ENCODE peak calls at places on chromosomes 5 and 9, in eight cellular contexts. R, B, Z, U, M, L, C and D are unnamed samples.

GRCh38 chr9:95134457-95134881 is 183.0 kb downstream of the FANCC start:
- DNase-seq in R (no peak), B (no peak), Z (no peak), U (no peak), M (no peak), L (no peak), C (no peak), D (no peak)

GRCh38 chr5:108143581-108143980 is 238.3 kb downstream of the FBXL17 start:
- DNase-seq in R (no peak), B (no peak), Z (no peak), U (no peak), M (no peak), L (no peak), C (peak; percentile 16), D (no peak)

GRCh38 chr9:72898784-72899733 is 53.8 kb downstream of the ALDH1A1 start:
- DNase-seq in R (no peak), B (no peak), Z (no peak), U (no peak), M (no peak), L (no peak), C (no peak), D (no peak)

GRCh38 chr5:10652151-10652550 is 88.3 kb downstream of the ANKRD33B start:
- DNase-seq in R (peak; percentile 55), B (no peak), Z (no peak), U (no peak), M (no peak), L (no peak), C (no peak), D (no peak)

GRCh38 chr5:58114324-58114723 is 345.6 kb downstream of the PLK2 start:
- DNase-seq in R (no peak), B (no peak), Z (no peak), U (no peak), M (no peak), L (no peak), C (peak; percentile 19), D (no peak)

GRCh38 chr5:128493657-128494329 is 44.3 kb downstream of the FBN2 start:
- DNase-seq in R (no peak), B (no peak), Z (no peak), U (no peak), M (no peak), L (no peak), C (no peak), D (no peak)

GRCh38 chr9:133119039-133119438 is 2.0 kb downstream of the RALGDS start:
- DNase-seq in R (peak; percentile 64), B (no peak), Z (no peak), U (no peak), M (peak; percentile 85), L (no peak), C (no peak), D (no peak)

GRCh38 chr5:111063709-111064322 is 7.7 kb upstream of the TSLP start:
- DNase-seq in R (no peak), B (no peak), Z (peak; percentile 34), U (peak; percentile 27), M (no peak), L (no peak), C (no peak), D (no peak)

GRCh38 chr5:55600536-55601208 is 65.9 kb upstream of the PLPP1 start:
- DNase-seq in R (peak; percentile 67), B (no peak), Z (peak; percentile 64), U (no peak), M (no peak), L (no peak), C (no peak), D (no peak)

GRCh38 chr5:37751227-37751626 is 88.6 kb downstream of the GDNF start:
- DNase-seq in R (no peak), B (no peak), Z (no peak), U (no peak), M (no peak), L (no peak), C (no peak), D (no peak)

GRCh38 chr9:91954841-91955471 is 4.9 kb upstream of the ROR2 start:
- DNase-seq in R (peak; percentile 49), B (no peak), Z (peak; percentile 35), U (peak; percentile 83), M (no peak), L (no peak), C (peak; percentile 53), D (peak; percentile 11)

GRCh38 chr5:100797863-100798262 is 105.2 kb downstream of the ST8SIA4 start:
- DNase-seq in R (peak; percentile 71), B (no peak), Z (no peak), U (no peak), M (no peak), L (no peak), C (no peak), D (no peak)